ENCODE peak calls at places on chromosome 5, in eight cellular contexts. H is WERI-Rb-1, P is foreskin fibroblast, N is stomach, C is A549, D is left lung, I is OCI-LY7, W is dorsolateral prefrontal cortex. G is an unnamed sample.

GRCh38 chr5:133870661-133871060 is 97.8 kb downstream of the C5orf15 start:
- DNase-seq in D (no peak), I (no peak), P (peak; percentile 85), W (no peak), N (no peak), C (no peak), H (no peak), G (no peak)

GRCh38 chr5:96597441-96598020 is 64.6 kb upstream of the CAST start:
- DNase-seq in D (no peak), C (no peak), W (no peak), P (peak; percentile 46), H (no peak), I (no peak), N (no peak), G (no peak)

GRCh38 chr5:68214472-68215207 is 916 bp upstream of the PIK3R1 start:
- DNase-seq in D (no peak), I (peak; percentile 43), W (no peak), P (peak; percentile 45), C (peak; percentile 3), H (no peak), N (no peak), G (no peak)

GRCh38 chr5:33237471-33237870 is 203.3 kb upstream of the TARS1 start:
- DNase-seq in H (no peak), I (no peak), N (no peak), W (no peak), P (no peak), D (no peak), C (no peak), G (no peak)

GRCh38 chr5:35672995-35673394 is 55.3 kb downstream of the SPEF2 start:
- DNase-seq in D (no peak), W (no peak), P (no peak), C (no peak), H (no peak), N (no peak), I (peak; percentile 77), G (no peak)

GRCh38 chr5:106241409-106241808 is 1429.3 kb downstream of the EFNA5 start:
- DNase-seq in W (no peak), D (no peak), I (no peak), C (no peak), N (no peak), H (no peak), P (peak; percentile 4), G (no peak)

GRCh38 chr5:170843870-170844269 is 17.9 kb upstream of the RANBP17 start:
- DNase-seq in P (no peak), N (no peak), H (no peak), I (no peak), W (no peak), C (no peak), D (no peak), G (no peak)

GRCh38 chr5:1503301-1504243 is 20.2 kb downstream of the LPCAT1 start:
- DNase-seq in P (no peak), I (peak; percentile 53), W (no peak), D (peak; percentile 89), C (no peak), N (peak; percentile 46), H (no peak), G (no peak)

GRCh38 chr5:151770383-151771258 is 1.1 kb upstream of the G3BP1 start:
- DNase-seq in I (peak; percentile 87), H (peak; percentile 68), N (peak; percentile 59), C (peak; percentile 52), W (peak; percentile 45), D (peak; percentile 80), P (peak; percentile 86), G (no peak)
- TF ChIP-seq CTCF in I (peak; percentile 46), H (peak; percentile 27), N (no peak), C (no peak), W (no peak), D (no peak), P (no peak), G (no peak)

DNA sequence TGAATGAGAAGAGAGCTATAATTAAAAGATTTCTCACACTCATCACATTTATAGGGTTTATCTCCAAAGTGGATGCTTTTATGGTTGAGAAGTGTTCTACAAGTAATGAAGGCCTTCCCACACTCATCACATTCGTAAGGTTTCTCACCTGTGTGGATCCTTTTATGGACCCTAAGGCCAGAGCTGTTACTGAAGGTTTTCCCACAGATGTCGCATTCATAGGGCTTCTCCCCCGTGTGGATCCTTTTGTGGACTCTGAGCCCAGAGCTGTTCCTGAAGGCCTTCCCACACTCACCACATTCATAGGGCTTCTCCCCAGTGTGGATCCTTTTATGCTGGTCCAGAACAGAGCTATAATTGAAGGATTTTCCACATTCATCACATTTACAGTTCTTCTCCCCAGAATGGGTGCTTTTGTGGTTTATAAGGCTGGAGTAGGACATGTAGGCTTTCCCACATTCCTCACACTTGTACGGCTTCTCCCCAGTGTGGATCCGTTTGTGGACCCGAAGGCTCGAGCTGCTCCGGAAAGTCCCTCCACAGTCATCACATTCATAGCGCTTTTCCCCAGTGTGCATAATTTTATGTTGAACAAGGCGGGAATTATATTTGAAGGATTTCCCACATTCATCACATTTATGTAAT is 10.5 kb downstream of the ZFP62 start:
- DNase-seq in I (no peak), H (no peak), N (no peak), C (peak; percentile 24), D (no peak), P (no peak), W (no peak), G (no peak)
- H3K4me3 ChIP-seq in I (no peak overlapping the region), H (no peak overlapping the region), N (no peak overlapping the region), C (no peak overlapping the region), D (no peak overlapping the region), P (no peak overlapping the region), W (no peak overlapping the region), G (no peak overlapping the region)

GRCh38 chr5:66793049-66793448 is 196.9 kb downstream of the MAST4 start:
- DNase-seq in N (no peak), I (no peak), H (no peak), P (no peak), D (no peak), C (no peak), W (no peak), G (no peak)

DNA sequence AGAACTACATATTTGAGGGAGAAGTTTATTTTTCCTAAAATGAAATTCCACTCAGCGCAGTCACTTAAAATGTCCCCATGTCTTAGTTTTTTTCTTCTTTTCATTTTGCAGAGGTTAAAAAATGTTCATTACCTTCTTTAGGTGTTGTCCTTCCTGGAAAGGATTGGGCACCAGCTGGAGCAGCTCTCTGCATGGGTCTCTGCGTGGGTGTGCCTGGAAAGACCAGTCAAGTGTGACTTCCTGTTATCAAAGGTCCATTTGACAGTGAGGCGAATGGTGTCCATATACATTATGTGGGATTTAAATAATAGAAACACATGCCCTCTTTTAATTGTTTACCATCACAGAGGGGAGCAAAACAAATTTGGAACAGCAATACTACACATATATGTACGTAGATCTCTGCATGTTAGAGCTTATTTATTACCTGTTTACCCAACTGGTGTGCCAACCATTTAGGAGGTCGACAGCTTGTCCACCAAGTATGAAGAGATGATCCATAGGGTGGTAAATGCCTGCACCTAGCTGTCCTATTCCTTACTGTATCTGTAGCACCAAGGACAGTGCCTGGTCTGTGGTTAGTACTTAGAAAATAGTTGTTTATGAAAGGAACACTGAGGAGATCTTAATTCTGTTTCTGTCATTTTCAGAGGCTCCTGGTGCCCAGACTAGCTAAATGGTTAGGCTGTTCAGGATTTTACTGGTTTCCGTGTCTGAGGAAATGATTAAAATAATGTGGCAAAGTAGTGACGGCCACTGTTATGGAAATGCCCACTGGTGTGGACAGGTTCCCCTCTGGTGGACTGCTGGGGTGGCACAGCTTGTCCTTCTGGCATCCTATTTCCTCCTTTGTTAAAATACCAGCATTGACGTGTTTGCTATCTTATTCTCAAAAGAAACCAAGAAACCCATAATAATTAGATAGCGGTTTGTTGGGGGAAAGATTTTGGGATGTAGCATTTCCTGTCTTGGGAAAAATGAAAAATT is 200.4 kb downstream of the MAST4 start:
- DNase-seq in I (no peak), N (no peak), C (peak; percentile 14), P (peak; percentile 29), H (peak; percentile 70), W (no peak), D (no peak), G (no peak)
- TF ChIP-seq CTCF in I (no peak), N (no peak), C (no peak), P (peak; percentile 19), H (peak; percentile 35), W (no peak), D (no peak), G (peak; percentile 50)

GRCh38 chr5:51159606-51160005 is 223.6 kb upstream of the ISL1 start:
- DNase-seq in P (no peak), N (no peak), D (no peak), W (no peak), I (no peak), H (no peak), C (no peak), G (no peak)
- H3K4me3 ChIP-seq in P (no peak overlapping the region), N (no peak overlapping the region), D (no peak overlapping the region), W (no peak overlapping the region), I (no peak overlapping the region), H (no peak overlapping the region), C (no peak overlapping the region), G (no peak overlapping the region)

GRCh38 chr5:28346696-28347095 is 1308.3 kb upstream of the CDH9 start:
- DNase-seq in C (no peak), W (no peak), H (no peak), N (no peak), P (no peak), D (no peak), I (no peak), G (no peak)

GRCh38 chr5:28344803-28345433 is 1306.5 kb upstream of the CDH9 start:
- DNase-seq in C (peak; percentile 45), W (no peak), I (peak; percentile 35), N (no peak), H (peak; percentile 39), D (no peak), P (no peak), G (no peak)
- TF ChIP-seq CTCF in C (peak; percentile 39), W (peak; percentile 57), I (peak; percentile 81), N (no peak), H (peak; percentile 43), D (peak; percentile 46), P (no peak), G (peak; percentile 26)

GRCh38 chr5:131633830-131634229 is 1.2 kb downstream of the RAPGEF6 start:
- DNase-seq in W (no peak), P (no peak), D (no peak), N (no peak), C (no peak), H (no peak), I (peak; percentile 62), G (no peak)

GRCh38 chr5:131627466-131627865 is 7.6 kb downstream of the RAPGEF6 start:
- DNase-seq in P (no peak), N (no peak), C (no peak), W (no peak), H (no peak), D (no peak), I (no peak), G (no peak)

GRCh38 chr5:131630963-131631350 is 4.1 kb downstream of the RAPGEF6 start:
- DNase-seq in I (no peak), P (peak; percentile 28), D (no peak), N (no peak), C (no peak), H (no peak), W (no peak), G (no peak)

GRCh38 chr5:131630208-131630962 is 4.6 kb downstream of the RAPGEF6 start:
- DNase-seq in N (no peak), D (no peak), P (peak; percentile 45), H (no peak), I (no peak), C (no peak), W (no peak), G (peak; percentile 69)

GRCh38 chr5:131628990-131629389 is 6.0 kb downstream of the RAPGEF6 start:
- DNase-seq in C (peak; percentile 18), N (no peak), H (no peak), D (no peak), I (no peak), W (no peak), P (peak; percentile 79), G (no peak)
- H3K4me3 ChIP-seq in C (no peak overlapping the region), N (no peak overlapping the region), H (no peak overlapping the region), D (no peak overlapping the region), I (peak overlapping the region; percentile 87), W (no peak overlapping the region), P (no peak overlapping the region), G (no peak overlapping the region)